ENCODE peak calls at places on chromosomes 4 and X, in six cellular contexts. T is fibroblast of the conjunctiva; A is stimulated activated CD4-positive, alpha-beta T cell treated with anti-CD3 and anti-CD28 coated beads, Interleukin-12 subunit alpha, Interleukin-12 subunit beta, amount 100 ng/mL, for 4 hours; X is activated naive CD8-positive, alpha-beta T cell treated with anti-CD3 and anti-CD28 coated beads, Interleukin-2, amount 50 U/mL, for 24 hours; F is NCI-H2171 treated with DMSO at 0.1 percent for 48 hours; V is omental fat pad. O is an unnamed sample.

GRCh38 chr4:147596976-147597375 is 20.2 kb upstream of the TMEM184C start:
- DNase-seq in X (no peak), F (no peak), V (no peak), A (no peak), T (peak; percentile 41), O (no peak)

GRCh38 chrX:136162827-136163427 is 15.6 kb downstream of the FHL1 start:
- DNase-seq in A (peak; percentile 31), X (peak; percentile 51), F (peak; percentile 15), T (no peak), V (no peak), O (no peak)

GRCh38 chrX:32191316-32191715 is 1020.0 kb downstream of the DMD start:
- DNase-seq in F (no peak), T (no peak), X (no peak), A (no peak), V (no peak), O (no peak)

GRCh38 chrX:40182095-40182494 is 84.3 kb upstream of the BCOR start:
- DNase-seq in A (no peak), T (no peak), F (no peak), V (no peak), X (no peak), O (no peak)

GRCh38 chr4:56181140-56181950 is 205.9 kb downstream of the AASDH start:
- DNase-seq in X (peak; percentile 29), T (no peak), A (no peak), V (no peak), F (peak; percentile 19), O (no peak)

GRCh38 chr4:139337612-139338011 is 35.3 kb upstream of the NDUFC1 start:
- DNase-seq in A (no peak), X (no peak), F (no peak), V (no peak), T (no peak), O (no peak)

GRCh38 chr4:124334119-124334518 is 378.4 kb downstream of the ANKRD50 start:
- DNase-seq in X (no peak), T (peak; percentile 79), F (peak; percentile 39), V (no peak), A (no peak), O (no peak)

GRCh38 chr4:127616898-127617297 is 15.9 kb upstream of the INTU start:
- DNase-seq in X (no peak), F (no peak), A (no peak), T (no peak), V (no peak), O (no peak)

GRCh38 chrX:76555269-76555668 is 127.8 kb downstream of the MAGEE1 start:
- DNase-seq in V (no peak), F (no peak), X (no peak), A (no peak), T (no peak), O (no peak)

GRCh38 chrX:119252716-119253115 is 16.6 kb downstream of the PGRMC1 start:
- DNase-seq in V (no peak), F (no peak), A (no peak), X (no peak), T (no peak), O (no peak)

GRCh38 chr4:45147866-45148265 is 421.5 kb upstream of the GNPDA2 start:
- DNase-seq in A (no peak), F (no peak), X (no peak), T (no peak), V (no peak), O (no peak)

GRCh38 chr4:118335774-118336173 is 17.0 kb downstream of the PRSS12 start:
- DNase-seq in F (no peak), V (no peak), T (no peak), A (no peak), X (no peak), O (no peak)

GRCh38 chr4:4735870-4736269 is 123.6 kb upstream of the MSX1 start:
- DNase-seq in T (no peak), A (no peak), X (no peak), F (no peak), V (no peak), O (no peak)

GRCh38 chr4:150164055-150164454 is 85.8 kb downstream of the DCLK2 start:
- DNase-seq in T (no peak), F (no peak), X (no peak), A (no peak), V (no peak), O (no peak)

GRCh38 chr4:48699470-48699869 is 80.6 kb downstream of the FRYL start:
- DNase-seq in T (no peak), X (no peak), F (no peak), V (no peak), A (no peak), O (no peak)

GRCh38 chr4:106676173-106676921 is 307.8 kb upstream of the GIMD1 start:
- DNase-seq in X (no peak), F (no peak), T (peak; percentile 12), A (no peak), V (no peak), O (no peak)

GRCh38 chrX:74514384-74514783 is 93.1 kb downstream of the SLC16A2 start:
- DNase-seq in A (no peak), T (no peak), V (no peak), F (no peak), X (no peak), O (no peak)

GRCh38 chrX:3516051-3516541 is 169.6 kb upstream of the MXRA5 start:
- DNase-seq in F (no peak), A (no peak), V (no peak), X (no peak), T (peak; percentile 52), O (no peak)

GRCh38 chr4:89222171-89222570 is 85.4 kb downstream of the GPRIN3 start:
- DNase-seq in V (no peak), A (no peak), F (no peak), T (no peak), X (no peak), O (no peak)

GRCh38 chr4:13816472-13816871 is 188.9 kb upstream of the BOD1L1 start:
- DNase-seq in F (no peak), V (no peak), T (no peak), X (no peak), A (no peak), O (no peak)

GRCh38 chr4:38150766-38151165 is 190.6 kb downstream of the PTTG2 start:
- DNase-seq in T (peak; percentile 56), X (no peak), F (no peak), A (no peak), V (no peak), O (no peak)

GRCh38 chr4:87337361-87337760 is 14.7 kb upstream of the HSD17B13 start:
- DNase-seq in X (no peak), F (no peak), A (no peak), V (no peak), T (no peak), O (no peak)

GRCh38 chrX:28586891-28587635 is at the start of gene IL1RAPL1:
- DNase-seq in V (no peak), F (no peak), X (no peak), A (no peak), T (peak; percentile 39), O (no peak)

GRCh38 chr4:188781655-188782054 is 642.4 kb downstream of the TRIML1 start:
- DNase-seq in X (no peak), A (no peak), T (peak; percentile 22), V (no peak), F (no peak), O (no peak)

GRCh38 chr4:37977471-37978452 is 17.6 kb downstream of the PTTG2 start:
- DNase-seq in V (no peak), T (peak; percentile 42), F (peak; percentile 21), A (peak; percentile 64), X (peak; percentile 75), O (peak; percentile 44)

GRCh38 chr4:120007171-120007894 is 59.3 kb downstream of the MAD2L1 start:
- DNase-seq in T (peak; percentile 68), F (peak; percentile 6), V (no peak), A (no peak), X (no peak), O (no peak)

GRCh38 chr4:52407545-52407944 is 251.6 kb downstream of the USP46 start:
- DNase-seq in X (no peak), A (no peak), F (peak; percentile 5), V (no peak), T (no peak), O (no peak)

GRCh38 chr4:108446554-108446953 is 173.8 kb upstream of the RPL34 start:
- DNase-seq in V (no peak), A (no peak), T (no peak), X (no peak), F (no peak), O (no peak)

GRCh38 chrX:145817299-145817665 is 347 bp upstream of the SLITRK2 start:
- DNase-seq in T (no peak), V (no peak), F (no peak), A (no peak), X (no peak), O (no peak)

GRCh38 chr4:18798123-18798522 is 776.6 kb upstream of the LCORL start:
- DNase-seq in T (no peak), A (no peak), V (no peak), F (no peak), X (no peak), O (no peak)

GRCh38 chr4:169774466-169775445 is 17.0 kb upstream of the HPF1 start:
- DNase-seq in T (no peak), F (no peak), X (peak; percentile 24), A (peak; percentile 16), V (no peak), O (no peak)